ENCODE peak calls at places on chromosome 18, in six cellular contexts. M is T-helper 1 cell; P is kidney glomerular epithelial cell; H is mammary epithelial cell; Y is LoVo; F is stimulated activated CD4-positive, alpha-beta T cell treated with anti-CD3 and anti-CD28 coated beads, TNF-alpha, amount 100 ng/mL, for 4 hours. Z is an unnamed sample.

GRCh38 chr18:45213040-45213333 is 402.3 kb upstream of the SLC14A2 start:
- DNase-seq in P (no peak), H (no peak), F (no peak), M (no peak), Y (no peak), Z (no peak)

GRCh38 chr18:56402872-56403516 is 235.4 kb downstream of the TXNL1 start:
- DNase-seq in P (peak), F (no peak), M (no peak), Y (peak), H (peak), Z (no peak)

GRCh38 chr18:57430983-57431382 is 4.2 kb upstream of the ONECUT2 start:
- DNase-seq in H (no peak), P (no peak), Y (no peak), M (no peak), F (no peak), Z (no peak)

GRCh38 chr18:13067966-13068365 is 76.8 kb downstream of the CEP192 start:
- DNase-seq in P (no peak), H (no peak), M (no peak), Y (no peak), F (no peak), Z (no peak)

GRCh38 chr18:49993299-49993698 is 180.0 kb upstream of the ACAA2 start:
- DNase-seq in M (no peak), F (no peak), P (no peak), H (no peak), Y (no peak), Z (no peak)

GRCh38 chr18:49846718-49847470 is 33.6 kb upstream of the ACAA2 start:
- DNase-seq in P (no peak), H (no peak), M (no peak), Y (no peak), F (no peak), Z (no peak)

GRCh38 chr18:21997207-21998143 is 171.9 kb upstream of the GATA6 start:
- DNase-seq in H (peak), F (no peak), P (peak), M (no peak), Y (peak), Z (no peak)

GRCh38 chr18:12391487-12392136 is 14.6 kb upstream of the AFG3L2 start:
- DNase-seq in Y (peak), F (no peak), H (peak), P (peak), M (peak), Z (no peak)

GRCh38 chr18:42839408-42839807 is 276.1 kb downstream of the RIT2 start:
- DNase-seq in Y (no peak), M (no peak), H (no peak), F (no peak), P (no peak), Z (no peak)

GRCh38 chr18:58455318-58455950 is 173.5 kb downstream of the ALPK2 start:
- DNase-seq in M (no peak), Y (peak), P (no peak), F (no peak), H (peak), Z (no peak)

GRCh38 chr18:2410688-2411087 is 160.6 kb downstream of the METTL4 start:
- DNase-seq in H (peak), M (no peak), P (peak), F (no peak), Y (peak), Z (no peak)

GRCh38 chr18:37476182-37476581 is 89.4 kb downstream of the CELF4 start:
- DNase-seq in F (no peak), H (peak), Y (peak), P (no peak), M (no peak), Z (no peak)

GRCh38 chr18:53941601-53942335 is 282.7 kb downstream of the MBD2 start:
- DNase-seq in F (no peak), Y (no peak), M (no peak), H (peak), P (no peak), Z (no peak)

GRCh38 chr18:24915547-24915946 is 436.4 kb downstream of the ZNF521 start:
- DNase-seq in F (no peak), Y (peak), P (peak), M (no peak), H (peak), Z (no peak)

GRCh38 chr18:66346833-66347595 is 256.9 kb downstream of the CDH19 start:
- DNase-seq in P (no peak), H (no peak), F (no peak), Y (no peak), M (no peak), Z (no peak)

GRCh38 chr18:62629031-62629430 is 86.3 kb upstream of the PHLPP1 start:
- DNase-seq in P (no peak), H (no peak), F (no peak), M (no peak), Y (no peak), Z (no peak)

GRCh38 chr18:79506191-79507075 is 110.7 kb downstream of the NFATC1 start:
- DNase-seq in M (no peak), H (no peak), Y (no peak), P (no peak), F (no peak), Z (no peak)

GRCh38 chr18:62331581-62332436 is 6.7 kb downstream of the TNFRSF11A start:
- DNase-seq in H (no peak), M (no peak), P (no peak), Y (no peak), F (no peak), Z (no peak)

GRCh38 chr18:46167971-46168370 is 63.8 kb downstream of the HAUS1 start:
- DNase-seq in F (no peak), H (no peak), Y (peak), M (no peak), P (no peak), Z (no peak)

GRCh38 chr18:45538444-45538843 is 76.8 kb upstream of the SLC14A2 start:
- DNase-seq in F (no peak), H (no peak), M (no peak), Y (no peak), P (no peak), Z (no peak)

GRCh38 chr18:55381277-55381676 is 206.7 kb downstream of the TCF4 start:
- DNase-seq in P (no peak), F (no peak), M (no peak), Y (no peak), H (peak), Z (no peak)

GRCh38 chr18:62437520-62438329 is 85.1 kb upstream of the ZCCHC2 start:
- DNase-seq in H (peak), P (no peak), F (no peak), M (no peak), Y (no peak), Z (no peak)

GRCh38 chr18:67924656-67925055 is 408.1 kb upstream of the DSEL start:
- DNase-seq in P (no peak), F (no peak), Y (no peak), H (peak), M (no peak), Z (no peak)

GRCh38 chr18:55233850-55234249 is 274.6 kb upstream of the CCDC68 start:
- DNase-seq in M (no peak), F (no peak), H (no peak), Y (no peak), P (no peak), Z (no peak)

GRCh38 chr18:45686892-45687611 is 36.9 kb upstream of the SLC14A1 start:
- DNase-seq in M (peak), H (no peak), Y (no peak), F (no peak), P (no peak), Z (no peak)

GRCh38 chr18:49020129-49020528 is 69.4 kb upstream of the SMAD7 start:
- DNase-seq in F (no peak), Y (no peak), P (no peak), M (no peak), H (no peak), Z (no peak)

GRCh38 chr18:46601338-46601908 is 55.6 kb downstream of the LOXHD1 start:
- DNase-seq in Y (no peak), H (no peak), M (no peak), P (no peak), F (no peak), Z (no peak)

GRCh38 chr18:49566217-49566616 is 4.4 kb downstream of the LIPG start:
- DNase-seq in Y (no peak), F (no peak), M (no peak), P (no peak), H (no peak), Z (no peak)

GRCh38 chr18:2846638-2847340 is at the start of gene EMILIN2:
- DNase-seq in F (peak), M (no peak), Y (peak), P (no peak), H (no peak), Z (no peak)

GRCh38 chr18:58176915-58177717 is 133.1 kb downstream of the NEDD4L start:
- DNase-seq in M (no peak), H (peak), F (no peak), P (peak), Y (peak), Z (no peak)

Z was measured in cerebellar nuclear complex.